ENCODE peak calls at places on chromosomes 3 and 15, in four cellular contexts. C, O, H and K are unnamed samples.

GRCh38 chr3:71548995-71549394 is 34.5 kb downstream of the FOXP1 start:
- DNase-seq in C (no peak), H (no peak), O (no peak), K (no peak)

GRCh38 chr3:55000946-55001345 is 73.1 kb upstream of the LRTM1 start:
- DNase-seq in O (no peak), H (no peak), C (no peak), K (no peak)

GRCh38 chr3:149368850-149369497 is 8.5 kb downstream of the TM4SF1 start:
- DNase-seq in C (no peak), H (no peak), O (no peak), K (no peak)

GRCh38 chr15:61459785-61460707 is 230.9 kb upstream of the RORA start:
- DNase-seq in O (no peak), H (no peak), C (peak), K (no peak)

GRCh38 chr3:66989860-66990696 is 8.0 kb upstream of the KBTBD8 start:
- DNase-seq in C (no peak), O (no peak), H (peak), K (no peak)

GRCh38 chr3:59839283-59839682 is 789.5 kb upstream of the CFAP20DC start:
- DNase-seq in C (no peak), O (no peak), H (no peak), K (no peak)

GRCh38 chr15:60758961-60759729 is 280.2 kb upstream of the ICE2 start:
- DNase-seq in C (no peak), H (no peak), O (no peak), K (no peak)

GRCh38 chr15:65028921-65029735 is at the start of gene MTFMT:
- DNase-seq in H (peak), C (peak), O (peak), K (peak)

GRCh38 chr3:120506828-120507774 is 56.3 kb upstream of the FSTL1 start:
- DNase-seq in O (no peak), C (peak), H (peak), K (no peak)

GRCh38 chr15:52383100-52383588 is 87.5 kb upstream of the MYO5C start:
- DNase-seq in H (no peak), O (no peak), C (no peak), K (no peak)

GRCh38 chr3:49700014-49700413 is 10.7 kb downstream of the RNF123 start:
- DNase-seq in C (no peak), O (no peak), H (no peak), K (no peak)

GRCh38 chr3:108437439-108437838 is 73.0 kb downstream of the MYH15 start:
- DNase-seq in H (no peak), O (no peak), C (no peak), K (no peak)

GRCh38 chr15:90322531-90322930 is 29.6 kb upstream of the ZNF774 start:
- DNase-seq in O (no peak), C (no peak), H (no peak), K (no peak)

GRCh38 chr15:35427091-35427490 is 118.9 kb downstream of the DPH6 start:
- DNase-seq in H (no peak), C (no peak), O (no peak), K (no peak)

GRCh38 chr3:57160046-57160730 is 5.0 kb downstream of the IL17RD start:
- DNase-seq in O (no peak), C (no peak), H (no peak), K (no peak)

GRCh38 chr3:108946292-108947290 is 7.1 kb downstream of the GUCA1C start:
- DNase-seq in H (no peak), O (no peak), C (no peak), K (no peak)

GRCh38 chr3:111285691-111286090 is 214.1 kb downstream of the NECTIN3 start:
- DNase-seq in C (peak), O (no peak), H (no peak), K (no peak)

GRCh38 chr3:41608267-41608822 is 353.6 kb downstream of the ULK4 start:
- DNase-seq in O (no peak), C (no peak), H (no peak), K (no peak)

GRCh38 chr15:28049594-28049993 is 49.5 kb downstream of the OCA2 start:
- DNase-seq in C (no peak), H (no peak), O (no peak), K (no peak)

GRCh38 chr15:80970018-80970657 is 19.5 kb downstream of the MESD start:
- DNase-seq in C (peak), H (peak), O (no peak), K (no peak)

GRCh38 chr3:98972155-98972554 is 70.7 kb upstream of the DCBLD2 start:
- DNase-seq in H (no peak), O (no peak), C (no peak), K (no peak)

GRCh38 chr3:37905987-37906674 is 44.5 kb downstream of the CTDSPL start:
- DNase-seq in C (no peak), O (no peak), H (no peak), K (no peak)

GRCh38 chr3:13877911-13878710 is 1.8 kb downstream of the WNT7A start:
- DNase-seq in C (peak), O (no peak), H (no peak), K (no peak)

GRCh38 chr3:122258757-122259371 is 66.2 kb upstream of the CSTA start:
- DNase-seq in C (peak), H (peak), O (peak), K (peak)

GRCh38 chr15:28888302-28888894 is 2.6 kb downstream of the APBA2 start:
- DNase-seq in C (no peak), O (no peak), H (no peak), K (no peak)

GRCh38 chr15:62603757-62604156 is 438.7 kb upstream of the C2CD4B start:
- DNase-seq in C (no peak), O (no peak), H (no peak), K (no peak)

GRCh38 chr3:111610189-111610588 is 15.0 kb upstream of the ZBED2 start:
- DNase-seq in C (no peak), H (no peak), O (no peak), K (no peak)

GRCh38 chr15:78768531-78769408 is 42.5 kb downstream of the ADAMTS7 start:
- DNase-seq in C (no peak), H (no peak), O (no peak), K (no peak)

GRCh38 chr3:43405888-43406636 is 119.7 kb downstream of the SNRK start:
- DNase-seq in H (no peak), C (no peak), O (no peak), K (peak)